ENCODE peak calls at places on chromosome 12, in five cellular contexts. M is T-helper 17 cell, X is glomerular endothelial cell, Q is GM04503, N is HT1080. Z is an unnamed sample.
A peak's percentile ranks its signal among the peaks of the same experiment; 100 is the strongest.

GRCh38 chr12:24066865-24067264 is 117.4 kb upstream of the SOX5 start:
- DNase-seq in M (no peak), X (no peak), Q (no peak), N (peak; percentile 74), Z (peak; percentile 49)

GRCh38 chr12:93657076-93657475 is 20.1 kb upstream of the CRADD start:
- DNase-seq in M (no peak), X (no peak), Q (no peak), N (no peak), Z (no peak)

GRCh38 chr12:55847603-55848329 is 5.0 kb upstream of the MMP19 start:
- DNase-seq in M (no peak), X (peak; percentile 94), Q (peak; percentile 98), N (peak; percentile 98), Z (peak; percentile 23)

GRCh38 chr12:99914206-99914605 is 70.5 kb downstream of the ANKS1B start:
- DNase-seq in M (no peak), X (no peak), Q (no peak), N (no peak), Z (no peak)

GRCh38 chr12:41108032-41108431 is 80.1 kb upstream of the PDZRN4 start:
- DNase-seq in M (no peak), X (no peak), Q (no peak), N (no peak), Z (no peak)

GRCh38 chr12:12943589-12944260 is 8.2 kb downstream of the GPRC5D start:
- DNase-seq in M (no peak), X (no peak), Q (peak; percentile 70), N (no peak), Z (no peak)

GRCh38 chr12:68245071-68246021 is 8.1 kb downstream of the IL22 start:
- DNase-seq in M (no peak), X (no peak), Q (no peak), N (no peak), Z (no peak)

GRCh38 chr12:64450711-64451486 is 1.0 kb upstream of the TBK1 start:
- DNase-seq in M (no peak), X (no peak), Q (no peak), N (peak; percentile 7), Z (peak; percentile 25)

GRCh38 chr12:32662665-32663064 is 16.4 kb upstream of the DNM1L start:
- DNase-seq in M (no peak), X (no peak), Q (no peak), N (no peak), Z (no peak)

GRCh38 chr12:104999347-104999685 is 13.2 kb downstream of the NOPCHAP1 start:
- DNase-seq in M (no peak), X (no peak), Q (no peak), N (no peak), Z (no peak)

GRCh38 chr12:49974677-49975369 is 2.1 kb downstream of the AQP6 start:
- DNase-seq in M (no peak), X (no peak), Q (no peak), N (no peak), Z (no peak)

GRCh38 chr12:52944683-52945388 is 4.1 kb upstream of the KRT18 start:
- DNase-seq in M (no peak), X (no peak), Q (no peak), N (no peak), Z (no peak)

GRCh38 chr12:27965966-27966365 is 6.6 kb downstream of the PTHLH start:
- DNase-seq in M (no peak), X (no peak), Q (no peak), N (peak; percentile 76), Z (peak; percentile 98)

GRCh38 chr12:47343684-47344567 is 264.2 kb upstream of the AMIGO2 start:
- DNase-seq in M (no peak), X (no peak), Q (peak; percentile 4), N (peak; percentile 24), Z (peak; percentile 44)

GRCh38 chr12:121530600-121531355 is 50.0 kb downstream of the KDM2B start:
- DNase-seq in M (peak; percentile 29), X (peak; percentile 29), Q (no peak), N (peak; percentile 81), Z (peak; percentile 44)

GRCh38 chr12:58041441-58041840 is 100.1 kb downstream of the ATP23 start:
- DNase-seq in M (no peak), X (no peak), Q (no peak), N (no peak), Z (no peak)

GRCh38 chr12:121893901-121894540 is 5.4 kb downstream of the PSMD9 start:
- DNase-seq in M (no peak), X (no peak), Q (no peak), N (peak; percentile 77), Z (peak; percentile 88)

Z was measured in PC-3.